ENCODE peak calls at places on chromosomes 4 and X, in nine cellular contexts. X, U, T, F, Z, Y, M, O and C are unnamed samples.

GRCh38 chrX:110004210-110004609 is 1.3 kb downstream of the TMEM164 start:
- DNase-seq in X (no peak), U (no peak), T (peak), F (peak), Z (no peak), Y (no peak), M (no peak), O (no peak), C (no peak)

GRCh38 chr4:150562751-150563150 is 19.2 kb upstream of the MAB21L2 start:
- DNase-seq in X (no peak), U (no peak), T (no peak), F (no peak), Z (no peak), Y (no peak), M (no peak), O (no peak), C (no peak)

GRCh38 chrX:39487166-39488006 is 610.4 kb downstream of the BCOR start:
- DNase-seq in X (no peak), U (no peak), T (no peak), F (no peak), Z (no peak), Y (no peak), M (no peak), O (no peak), C (no peak)

GRCh38 chr4:185742766-185743165 is 69.2 kb downstream of the SORBS2 start:
- DNase-seq in X (no peak), U (no peak), T (peak), F (no peak), Z (no peak), Y (no peak), M (no peak), O (peak), C (peak)

GRCh38 chr4:83011779-83012630 is 1.4 kb upstream of the LIN54 start:
- DNase-seq in X (no peak), U (no peak), T (peak), F (no peak), Z (peak), Y (peak), M (peak), O (peak), C (peak)

GRCh38 chr4:94653095-94653649 is 104.6 kb upstream of the BMPR1B start:
- DNase-seq in X (no peak), U (no peak), T (no peak), F (no peak), Z (no peak), Y (no peak), M (peak), O (no peak), C (no peak)

GRCh38 chr4:144450526-144450925 is 195.4 kb upstream of the HHIP start:
- DNase-seq in X (no peak), U (no peak), T (no peak), F (no peak), Z (no peak), Y (no peak), M (no peak), O (no peak), C (no peak)

GRCh38 chrX:17465201-17465600 is 90.2 kb downstream of the NHS start:
- DNase-seq in X (no peak), U (no peak), T (no peak), F (no peak), Z (no peak), Y (no peak), M (no peak), O (no peak), C (no peak)

GRCh38 chrX:39619182-39620009 is 478.4 kb downstream of the BCOR start:
- DNase-seq in X (no peak), U (no peak), T (peak), F (no peak), Z (no peak), Y (no peak), M (no peak), O (no peak), C (no peak)

GRCh38 chr4:165787516-165788274 is 85.3 kb upstream of the TLL1 start:
- DNase-seq in X (no peak), U (no peak), T (no peak), F (no peak), Z (no peak), Y (no peak), M (peak), O (no peak), C (no peak)

GRCh38 chr4:164731827-164732474 is 22.0 kb upstream of the SMIM31 start:
- DNase-seq in X (no peak), U (peak), T (peak), F (peak), Z (no peak), Y (peak), M (peak), O (peak), C (peak)

GRCh38 chr4:89222171-89222570 is 85.4 kb downstream of the GPRIN3 start:
- DNase-seq in X (no peak), U (no peak), T (no peak), F (no peak), Z (no peak), Y (no peak), M (no peak), O (no peak), C (no peak)

GRCh38 chrX:73922856-73923429 is 359.9 kb downstream of the CHIC1 start:
- DNase-seq in X (no peak), U (no peak), T (no peak), F (no peak), Z (no peak), Y (peak), M (peak), O (peak), C (no peak)